ENCODE peak calls at places on chromosomes 12 and 14, in five cellular contexts. C is GDM1; D is activated CD4-positive, alpha-beta T cell treated with anti-CD3 and anti-CD28 coated beads, Interleukin-2, amount 50 U/mL, for 4 hours; I is NCI-H460; T is NCI-H1436 treated with DMSO at 0.1 percent for 48 hours. F is an unnamed sample.

GRCh38 chr12:54125950-54126695 is 62.7 kb downstream of the SMUG1 start:
- DNase-seq in C (no peak), D (no peak), I (no peak), T (no peak), F (peak; percentile 33)

GRCh38 chr14:102776761-102777710 is at the start of gene TRAF3:
- DNase-seq in C (peak; percentile 58), D (peak; percentile 80), I (no peak), T (no peak), F (peak; percentile 84)

GRCh38 chr14:102616799-102617198 is 24.4 kb downstream of the RCOR1 start:
- DNase-seq in C (no peak), D (no peak), I (no peak), T (no peak), F (no peak)

GRCh38 chr14:86777950-86778602 is 1214.9 kb downstream of the GALC start:
- DNase-seq in C (no peak), D (no peak), I (peak; percentile 41), T (no peak), F (peak; percentile 22)

GRCh38 chr14:93316716-93317115 is 16.1 kb downstream of the BTBD7 start:
- DNase-seq in C (no peak), D (no peak), I (no peak), T (no peak), F (peak; percentile 19)

GRCh38 chr14:81594012-81594411 is 60.4 kb upstream of the SEL1L start:
- DNase-seq in C (no peak), D (no peak), I (no peak), T (no peak), F (no peak)

GRCh38 chr12:1810201-1810930 is 10.0 kb upstream of the LRTM2 start:
- DNase-seq in C (no peak), D (no peak), I (no peak), T (no peak), F (peak; percentile 80)

GRCh38 chr14:41476526-41476925 is 130.2 kb upstream of the LRFN5 start:
- DNase-seq in C (no peak), D (no peak), I (no peak), T (no peak), F (peak; percentile 44)

GRCh38 chr12:93502802-93503623 is 35.7 kb downstream of the MRPL42 start:
- DNase-seq in C (no peak), D (peak; percentile 69), I (peak; percentile 41), T (no peak), F (no peak)

GRCh38 chr12:74293689-74294131 is 243.9 kb upstream of the ATXN7L3B start:
- DNase-seq in C (no peak), D (no peak), I (no peak), T (no peak), F (peak; percentile 66)

GRCh38 chr12:27060740-27061139 is 21.6 kb downstream of the C12orf71 start:
- DNase-seq in C (no peak), D (no peak), I (no peak), T (no peak), F (no peak)

GRCh38 chr14:105070760-105071137 is 5.5 kb upstream of the GPR132 start:
- DNase-seq in C (no peak), D (no peak), I (no peak), T (no peak), F (no peak)

GRCh38 chr14:70108419-70108818 is 80.3 kb downstream of the SLC8A3 start:
- DNase-seq in C (no peak), D (no peak), I (no peak), T (no peak), F (no peak)

GRCh38 chr12:64476844-64477243 is 24.9 kb downstream of the TBK1 start:
- DNase-seq in C (no peak), D (no peak), I (no peak), T (no peak), F (no peak)

GRCh38 chr14:50670196-50670875 is 2.2 kb upstream of the SAV1 start:
- DNase-seq in C (no peak), D (no peak), I (no peak), T (no peak), F (no peak)

GRCh38 chr14:34824256-34824655 is 50.9 kb downstream of the BAZ1A start:
- DNase-seq in C (no peak), D (no peak), I (no peak), T (no peak), F (no peak)

GRCh38 chr14:37093364-37093763 is 79.0 kb downstream of the SLC25A21 start:
- DNase-seq in C (no peak), D (no peak), I (no peak), T (no peak), F (no peak)

GRCh38 chr14:92962031-92962830 is 39.3 kb downstream of the CHGA start:
- DNase-seq in C (no peak), D (no peak), I (no peak), T (no peak), F (no peak)

GRCh38 chr14:22095845-22096510 is 422.4 kb upstream of the OR4E1 start:
- DNase-seq in C (no peak), D (no peak), I (no peak), T (no peak), F (no peak)

GRCh38 chr12:121288158-121288848 is 8.2 kb downstream of the CAMKK2 start:
- DNase-seq in C (no peak), D (no peak), I (no peak), T (no peak), F (no peak)

GRCh38 chr14:89544636-89545301 is 127.7 kb upstream of the FOXN3 start:
- DNase-seq in C (no peak), D (no peak), I (no peak), T (no peak), F (no peak)

GRCh38 chr12:107379852-107380567 is 286.7 kb upstream of the CRY1 start:
- DNase-seq in C (no peak), D (no peak), I (no peak), T (no peak), F (peak; percentile 49)

GRCh38 chr12:62211510-62211909 is 48.7 kb upstream of the USP15 start:
- DNase-seq in C (no peak), D (no peak), I (no peak), T (no peak), F (no peak)

GRCh38 chr12:84572186-84572585 is 340.4 kb downstream of the SLC6A15 start:
- DNase-seq in C (no peak), D (no peak), I (no peak), T (no peak), F (no peak)

GRCh38 chr12:76554411-76555225 is 5.0 kb downstream of the OSBPL8 start:
- DNase-seq in C (no peak), D (no peak), I (no peak), T (no peak), F (no peak)

GRCh38 chr12:122992386-122992785 is 11.9 kb downstream of the ARL6IP4 start:
- DNase-seq in C (no peak), D (no peak), I (no peak), T (no peak), F (no peak)

GRCh38 chr12:25553083-25553482 is at the start of gene LMNTD1:
- DNase-seq in C (no peak), D (no peak), I (no peak), T (no peak), F (no peak)

GRCh38 chr14:100078997-100079561 is 13.9 kb downstream of the EVL start:
- DNase-seq in C (peak; percentile 77), D (peak; percentile 73), I (no peak), T (no peak), F (peak; percentile 91)

GRCh38 chr12:49208146-49208545 is 19.3 kb upstream of the TUBA1A start:
- DNase-seq in C (no peak), D (no peak), I (no peak), T (no peak), F (no peak)

GRCh38 chr12:98399532-98399931 is 115.9 kb upstream of the TMPO start:
- DNase-seq in C (peak; percentile 70), D (peak; percentile 59), I (peak; percentile 43), T (no peak), F (peak; percentile 88)

GRCh38 chr14:55721353-55721752 is 141.3 kb downstream of the KTN1 start:
- DNase-seq in C (no peak), D (no peak), I (no peak), T (no peak), F (peak; percentile 96)

GRCh38 chr12:89203144-89203543 is 149.2 kb downstream of the DUSP6 start:
- DNase-seq in C (no peak), D (no peak), I (no peak), T (no peak), F (no peak)

GRCh38 chr14:77006127-77006526 is 22.4 kb downstream of the IRF2BPL start:
- DNase-seq in C (no peak), D (no peak), I (no peak), T (no peak), F (no peak)

GRCh38 chr12:39239484-39240143 is 203.3 kb downstream of the KIF21A start:
- DNase-seq in C (no peak), D (no peak), I (no peak), T (no peak), F (no peak)

F was measured in Daoy.